ENCODE peak calls at places on chromosomes 6 and 20, in four cellular contexts. D is AG10803; E is stimulated activated naive CD4-positive, alpha-beta T cell treated with Interleukin-2 at 50 U/mL for 16 hours; A is EL. T is an unnamed sample.

GRCh38 chr6:78599526-78599925 is 267.8 kb upstream of the IRAK1BP1 start:
- DNase-seq in D (peak; percentile 34), E (no peak), A (peak; percentile 69), T (no peak)

GRCh38 chr6:22906091-22906549 is 336.8 kb downstream of the HDGFL1 start:
- DNase-seq in D (peak; percentile 54), E (no peak), A (peak; percentile 58), T (peak; percentile 51)

GRCh38 chr6:82841309-82841708 is 224.3 kb downstream of the UBE3D start:
- DNase-seq in D (no peak), E (no peak), A (no peak), T (no peak)

GRCh38 chr6:85670573-85670972 is 27.9 kb upstream of the SYNCRIP start:
- DNase-seq in D (peak; percentile 37), E (no peak), A (peak; percentile 49), T (no peak)

GRCh38 chr6:44301106-44301505 is 12.0 kb downstream of the AARS2 start:
- DNase-seq in D (no peak), E (no peak), A (no peak), T (no peak)

GRCh38 chr20:46399401-46399800 is 7.0 kb downstream of the ELMO2 start:
- DNase-seq in D (no peak), E (no peak), A (no peak), T (no peak)

GRCh38 chr6:148440877-148441453 is 98.3 kb downstream of the SASH1 start:
- DNase-seq in D (peak; percentile 99), E (no peak), A (peak; percentile 97), T (peak; percentile 67)

GRCh38 chr6:134480593-134480992 is 162.7 kb upstream of the SGK1 start:
- DNase-seq in D (peak; percentile 25), E (no peak), A (no peak), T (no peak)

GRCh38 chr6:41604006-41604405 is 34.3 kb upstream of the MDFI start:
- DNase-seq in D (no peak), E (no peak), A (no peak), T (no peak)

GRCh38 chr6:89562114-89562815 is 76.3 kb downstream of the LYRM2 start:
- DNase-seq in D (peak; percentile 1), E (no peak), A (no peak), T (no peak)

GRCh38 chr20:38947931-38948362 is 14.2 kb upstream of the DHX35 start:
- DNase-seq in D (no peak), E (no peak), A (no peak), T (no peak)

GRCh38 chr6:52739134-52739533 is 24.1 kb downstream of the GSTA2 start:
- DNase-seq in D (no peak), E (no peak), A (no peak), T (no peak)

GRCh38 chr6:106752641-106753040 is 123.3 kb downstream of the QRSL1 start:
- DNase-seq in D (no peak), E (no peak), A (no peak), T (no peak)

GRCh38 chr6:142913511-142914047 is 31.4 kb downstream of the HIVEP2 start:
- DNase-seq in D (no peak), E (peak; percentile 70), A (no peak), T (no peak)

T was measured in HTR-8/SVneo.